ENCODE peak calls at places on chromosomes 16 and 17, in nine cellular contexts. Z is upper lobe of left lung, J is KG1, G is psoas muscle, T is EL, W is HFFc6, F is NCI-H1436, E is smooth muscle cell of the brain vasculature, S is mucosa of descending colon. Q is an unnamed sample.

GRCh38 chr17:72591500-72592241 is 470.9 kb downstream of the SOX9 start:
- DNase-seq in S (no peak), G (no peak), T (peak), F (peak), J (no peak), Z (no peak), W (no peak), E (no peak), Q (peak)

GRCh38 chr16:88430524-88431446 is 22.3 kb upstream of the ZFPM1 start:
- DNase-seq in E (no peak), F (no peak), W (no peak), J (peak), S (no peak), Z (peak), T (no peak), G (no peak), Q (no peak)

GRCh38 chr16:13902677-13903076 is 17.3 kb upstream of the ERCC4 start:
- DNase-seq in Z (no peak), T (no peak), E (no peak), S (no peak), G (no peak), J (no peak), W (no peak), F (no peak), Q (peak)

GRCh38 chr17:82272495-82273326 is 789 bp downstream of the CSNK1D start:
- DNase-seq in W (no peak), S (peak), Z (peak), G (peak), F (no peak), T (no peak), E (no peak), J (no peak), Q (no peak)

GRCh38 chr17:50689251-50689650 is 18.5 kb downstream of the ANKRD40 start:
- DNase-seq in E (no peak), Z (no peak), W (peak), S (no peak), G (no peak), T (peak), F (no peak), J (no peak), Q (peak)

GRCh38 chr17:44589316-44590071 is 32.2 kb downstream of the FZD2 start:
- DNase-seq in S (no peak), Z (no peak), E (no peak), T (no peak), J (no peak), G (no peak), W (peak), F (no peak), Q (peak)

GRCh38 chr17:72126575-72127486 is 6.0 kb downstream of the SOX9 start:
- DNase-seq in E (no peak), Z (no peak), W (peak), J (no peak), F (no peak), G (no peak), T (peak), S (no peak), Q (peak)

GRCh38 chr17:59725691-59726090 is 18.2 kb downstream of the VMP1 start:
- DNase-seq in Z (no peak), J (no peak), W (no peak), S (no peak), E (no peak), F (no peak), T (no peak), G (no peak), Q (no peak)

GRCh38 chr17:48011405-48012150 is 26.0 kb downstream of the COPZ2 start:
- DNase-seq in G (no peak), J (no peak), S (no peak), F (peak), E (no peak), W (peak), Z (peak), T (peak), Q (peak)

GRCh38 chr16:86072328-86073102 is 173.6 kb downstream of the IRF8 start:
- DNase-seq in F (peak), E (peak), J (peak), G (peak), S (no peak), Z (no peak), T (peak), W (peak), Q (peak)

GRCh38 chr17:68821860-68822693 is 133.1 kb downstream of the ABCA8 start:
- DNase-seq in Z (no peak), J (no peak), W (peak), T (peak), E (peak), G (no peak), F (no peak), S (no peak), Q (peak)

GRCh38 chr17:14745122-14745521 is 444.2 kb downstream of the HS3ST3B1 start:
- DNase-seq in Z (no peak), G (no peak), E (no peak), F (no peak), T (peak), J (no peak), S (no peak), W (peak), Q (peak)

GRCh38 chr17:73427198-73427597 is 115.4 kb upstream of the CDC42EP4 start:
- DNase-seq in W (no peak), T (no peak), J (no peak), E (no peak), S (no peak), G (no peak), Z (no peak), F (no peak), Q (no peak)

GRCh38 chr17:64326420-64327054 is 63.5 kb upstream of the TEX2 start:
- DNase-seq in F (no peak), T (peak), J (no peak), E (no peak), Z (peak), G (peak), S (peak), W (no peak), Q (peak)

GRCh38 chr17:33949100-33949499 is 306.0 kb upstream of the CCL2 start:
- DNase-seq in F (no peak), W (no peak), G (no peak), S (no peak), E (no peak), J (no peak), Z (peak), T (no peak), Q (no peak)

GRCh38 chr17:10151667-10152496 is 46.5 kb downstream of the GAS7 start:
- DNase-seq in T (no peak), F (no peak), G (no peak), S (no peak), W (no peak), E (no peak), Z (peak), J (no peak), Q (peak)

GRCh38 chr17:14304876-14305636 is 4.2 kb downstream of the HS3ST3B1 start:
- DNase-seq in F (no peak), W (no peak), T (peak), S (no peak), E (no peak), Z (no peak), G (no peak), J (no peak), Q (peak)

GRCh38 chr17:67151717-67152116 is 93.3 kb downstream of the HELZ start:
- DNase-seq in S (no peak), J (no peak), W (peak), G (no peak), Z (no peak), T (peak), E (no peak), F (no peak), Q (peak)

GRCh38 chr17:76688165-76688622 is 22.6 kb downstream of the MXRA7 start:
- DNase-seq in S (peak), E (no peak), T (peak), J (no peak), Z (no peak), W (no peak), G (peak), F (no peak), Q (no peak)

GRCh38 chr17:80297996-80298560 is 37.4 kb downstream of the RNF213 start:
- DNase-seq in F (no peak), Z (no peak), S (no peak), E (no peak), T (no peak), G (no peak), W (no peak), J (no peak), Q (no peak)

GRCh38 chr16:24538756-24539294 is 541 bp upstream of the RBBP6 start:
- DNase-seq in S (no peak), J (no peak), T (no peak), G (no peak), E (no peak), F (peak), Z (peak), W (peak), Q (no peak)

GRCh38 chr17:40480501-40481003 is 20.9 kb downstream of the TNS4 start:
- DNase-seq in S (peak), F (peak), G (no peak), Z (peak), W (peak), T (no peak), J (no peak), E (no peak), Q (no peak)

GRCh38 chr17:42895185-42895555 is 5.4 kb upstream of the G6PC1 start:
- DNase-seq in G (peak), W (peak), S (peak), T (peak), F (no peak), Z (peak), E (peak), J (no peak), Q (peak)

GRCh38 chr16:79644977-79645667 is 44.6 kb upstream of the MAF start:
- DNase-seq in T (no peak), G (no peak), W (no peak), J (no peak), S (no peak), E (no peak), Z (no peak), F (no peak), Q (peak)

GRCh38 chr16:17331071-17331521 is 139.7 kb downstream of the XYLT1 start:
- DNase-seq in G (peak), W (no peak), E (no peak), Z (no peak), T (no peak), F (no peak), J (no peak), S (peak), Q (no peak)

GRCh38 chr17:1769826-1770477 is 8.1 kb downstream of the SERPINF1 start:
- DNase-seq in T (no peak), Z (peak), J (no peak), E (no peak), S (no peak), F (no peak), W (no peak), G (no peak), Q (no peak)

GRCh38 chr17:19621697-19622096 is 26.9 kb upstream of the ALDH3A2 start:
- DNase-seq in Z (no peak), G (no peak), F (no peak), J (no peak), E (no peak), W (no peak), T (no peak), S (no peak), Q (no peak)

Q was measured in M059J.